ENCODE peak calls at places on chromosomes 11 and 22, in six cellular contexts. One of them, this sample, is unnamed.

GRCh38 chr11:14954581-14954980 is 17.6 kb downstream of the CALCA start:
- DNase-seq in spleen: no peak
- DNase-seq in esophagus squamous epithelium: no peak
- DNase-seq in suprapubic skin: no peak
- DNase-seq in adrenal gland: no peak
- DNase-seq in A549: no peak
- DNase-seq in this sample: no peak

GRCh38 chr22:32804036-32804435 is 2.5 kb downstream of the TIMP3 start:
- DNase-seq in spleen: no peak
- DNase-seq in esophagus squamous epithelium: no peak
- DNase-seq in suprapubic skin: no peak
- DNase-seq in adrenal gland: no peak
- DNase-seq in A549: no peak
- DNase-seq in this sample: no peak

GRCh38 chr22:42869888-42870480 is 12.9 kb upstream of the ARFGAP3 start:
- DNase-seq in spleen: no peak
- DNase-seq in esophagus squamous epithelium: no peak
- DNase-seq in suprapubic skin: no peak
- DNase-seq in adrenal gland: no peak
- DNase-seq in A549: no peak
- DNase-seq in this sample: no peak

GRCh38 chr11:62392506-62392905 is 26.3 kb upstream of the SCGB1A1 start:
- DNase-seq in spleen: no peak
- DNase-seq in esophagus squamous epithelium: no peak
- DNase-seq in suprapubic skin: no peak
- DNase-seq in adrenal gland: no peak
- DNase-seq in A549: no peak
- DNase-seq in this sample: no peak

GRCh38 chr11:82829101-82829500 is 71.1 kb downstream of the PRCP start:
- DNase-seq in spleen: no peak
- DNase-seq in esophagus squamous epithelium: no peak
- DNase-seq in suprapubic skin: no peak
- DNase-seq in adrenal gland: no peak
- DNase-seq in A549: no peak
- DNase-seq in this sample: no peak

GRCh38 chr22:22957090-22957489 is 69.5 kb downstream of the IGLL5 start:
- DNase-seq in spleen: no peak
- DNase-seq in esophagus squamous epithelium: no peak
- DNase-seq in suprapubic skin: no peak
- DNase-seq in adrenal gland: no peak
- DNase-seq in A549: no peak
- DNase-seq in this sample: no peak

GRCh38 chr11:28730336-28730735 is 622.1 kb downstream of the METTL15 start:
- DNase-seq in spleen: no peak
- DNase-seq in esophagus squamous epithelium: no peak
- DNase-seq in suprapubic skin: no peak
- DNase-seq in adrenal gland: no peak
- DNase-seq in A549: no peak
- DNase-seq in this sample: no peak

GRCh38 chr11:113529606-113530005 is 54.4 kb upstream of the DRD2 start:
- DNase-seq in spleen: no peak
- DNase-seq in esophagus squamous epithelium: no peak
- DNase-seq in suprapubic skin: no peak
- DNase-seq in adrenal gland: no peak
- DNase-seq in A549: no peak
- DNase-seq in this sample: no peak

GRCh38 chr11:78453140-78453935 is 35.7 kb upstream of the GAB2 start:
- DNase-seq in spleen: no peak
- DNase-seq in esophagus squamous epithelium: no peak
- DNase-seq in suprapubic skin: no peak
- DNase-seq in adrenal gland: no peak
- DNase-seq in A549: no peak
- DNase-seq in this sample: no peak

GRCh38 chr22:45771711-45772110 is 100.1 kb downstream of the ATXN10 start:
- DNase-seq in spleen: no peak
- DNase-seq in esophagus squamous epithelium: no peak
- DNase-seq in suprapubic skin: no peak
- DNase-seq in adrenal gland: no peak
- DNase-seq in A549: no peak
- DNase-seq in this sample: no peak
- TF ChIP-seq POLR2A in spleen: no peak
- TF ChIP-seq POLR2A in esophagus squamous epithelium: no peak
- TF ChIP-seq POLR2A in suprapubic skin: no peak
- TF ChIP-seq POLR2A in adrenal gland: no peak
- TF ChIP-seq POLR2A in A549: no peak
- TF ChIP-seq POLR2A in this sample: no peak

DNA sequence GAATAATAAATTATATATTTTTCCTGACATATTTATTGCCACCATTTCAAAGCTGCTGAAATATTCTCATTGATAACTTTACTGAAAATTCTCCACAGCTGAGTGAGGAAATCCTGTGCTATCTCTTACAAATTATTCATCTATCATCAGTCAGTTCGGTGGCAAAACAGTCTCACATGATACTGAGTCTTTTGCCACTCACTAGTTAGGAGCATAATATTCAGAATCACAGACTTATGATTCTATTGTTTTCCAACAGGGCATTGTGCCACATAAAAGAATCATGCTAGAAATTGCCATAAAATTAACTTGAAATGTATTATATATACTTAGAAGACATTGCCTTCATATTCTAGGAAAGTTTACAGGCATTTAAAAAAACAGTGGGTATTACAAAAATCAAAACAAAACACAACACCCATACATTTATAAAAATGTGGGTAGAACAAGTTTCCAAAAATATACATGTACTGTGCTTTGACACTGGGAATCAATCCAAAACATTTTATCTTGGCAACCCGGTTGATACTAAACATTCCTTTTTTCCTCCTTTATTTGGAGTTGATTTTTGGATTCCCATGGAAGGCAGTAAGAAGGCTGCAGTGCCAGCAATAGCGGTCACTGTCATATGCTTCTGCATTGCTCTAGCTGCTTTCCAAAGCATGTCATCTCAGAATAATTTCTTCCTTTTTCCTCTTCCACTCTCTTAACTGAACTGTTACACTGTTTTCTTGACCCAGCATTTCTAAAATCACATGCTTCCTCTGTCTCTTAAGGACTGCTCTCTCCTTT is 42.5 kb downstream of the ATG16L2 start:
- DNase-seq in spleen: no peak
- DNase-seq in esophagus squamous epithelium: no peak
- DNase-seq in suprapubic skin: no peak
- DNase-seq in adrenal gland: no peak
- DNase-seq in A549: no peak
- DNase-seq in this sample: no peak
- H3K4me3 ChIP-seq in spleen: no peak
- H3K4me3 ChIP-seq in esophagus squamous epithelium: no peak
- H3K4me3 ChIP-seq in suprapubic skin: no peak
- H3K4me3 ChIP-seq in adrenal gland: no peak
- H3K4me3 ChIP-seq in A549: no peak
- H3K4me3 ChIP-seq in this sample: no peak

DNA sequence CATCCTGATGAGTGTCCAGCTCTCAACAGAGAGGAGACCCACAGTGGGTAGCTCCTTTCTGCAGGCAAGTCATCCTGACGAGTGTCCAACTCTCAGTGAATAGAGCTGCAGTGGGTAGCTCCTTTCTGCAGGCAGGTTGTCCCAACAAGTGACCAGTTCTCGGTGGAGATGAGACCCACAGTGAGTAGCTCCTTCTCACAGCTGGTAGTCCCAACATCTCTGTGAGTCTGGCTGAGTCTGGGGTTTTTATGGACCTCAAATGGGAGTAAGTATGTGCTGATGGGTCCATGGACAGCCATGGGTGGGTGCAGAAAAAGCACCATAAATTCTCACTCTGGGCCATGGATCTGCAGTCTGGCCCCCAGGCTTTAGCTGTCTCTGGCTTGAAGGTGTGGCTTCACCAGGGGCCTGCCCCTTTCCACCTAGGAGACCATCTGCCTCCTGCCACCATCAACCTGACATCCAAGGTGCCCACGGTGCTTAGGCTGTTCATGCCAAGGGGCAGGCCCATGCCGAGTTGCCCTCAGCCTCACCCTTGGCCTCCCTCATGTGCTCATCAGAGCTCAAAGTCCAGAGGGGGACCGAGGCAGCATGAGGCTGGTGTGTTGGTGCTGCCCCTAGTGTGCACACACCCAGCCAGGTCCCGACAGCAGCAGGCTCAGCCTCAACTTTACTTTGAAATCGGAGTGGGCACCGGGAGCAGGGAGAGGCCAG is 15.3 kb downstream of the NPAT start:
- DNase-seq in spleen: no peak
- DNase-seq in esophagus squamous epithelium: no peak
- DNase-seq in suprapubic skin: no peak
- DNase-seq in adrenal gland: no peak
- DNase-seq in A549: no peak
- DNase-seq in this sample: no peak
- TF ChIP-seq POLR2A in spleen: no peak
- TF ChIP-seq POLR2A in esophagus squamous epithelium: no peak
- TF ChIP-seq POLR2A in suprapubic skin: no peak
- TF ChIP-seq POLR2A in adrenal gland: no peak
- TF ChIP-seq POLR2A in A549: no peak
- TF ChIP-seq POLR2A in this sample: no peak

GRCh38 chr11:10305964-10306918 is 1.4 kb downstream of the ADM start:
- DNase-seq in spleen: peak
- DNase-seq in esophagus squamous epithelium: no peak
- DNase-seq in suprapubic skin: no peak
- DNase-seq in adrenal gland: no peak
- DNase-seq in A549: peak
- DNase-seq in this sample: peak
- H3K4me3 ChIP-seq in spleen: peak
- H3K4me3 ChIP-seq in esophagus squamous epithelium: peak
- H3K4me3 ChIP-seq in suprapubic skin: peak
- H3K4me3 ChIP-seq in adrenal gland: peak
- H3K4me3 ChIP-seq in A549: peak
- H3K4me3 ChIP-seq in this sample: peak

DNA sequence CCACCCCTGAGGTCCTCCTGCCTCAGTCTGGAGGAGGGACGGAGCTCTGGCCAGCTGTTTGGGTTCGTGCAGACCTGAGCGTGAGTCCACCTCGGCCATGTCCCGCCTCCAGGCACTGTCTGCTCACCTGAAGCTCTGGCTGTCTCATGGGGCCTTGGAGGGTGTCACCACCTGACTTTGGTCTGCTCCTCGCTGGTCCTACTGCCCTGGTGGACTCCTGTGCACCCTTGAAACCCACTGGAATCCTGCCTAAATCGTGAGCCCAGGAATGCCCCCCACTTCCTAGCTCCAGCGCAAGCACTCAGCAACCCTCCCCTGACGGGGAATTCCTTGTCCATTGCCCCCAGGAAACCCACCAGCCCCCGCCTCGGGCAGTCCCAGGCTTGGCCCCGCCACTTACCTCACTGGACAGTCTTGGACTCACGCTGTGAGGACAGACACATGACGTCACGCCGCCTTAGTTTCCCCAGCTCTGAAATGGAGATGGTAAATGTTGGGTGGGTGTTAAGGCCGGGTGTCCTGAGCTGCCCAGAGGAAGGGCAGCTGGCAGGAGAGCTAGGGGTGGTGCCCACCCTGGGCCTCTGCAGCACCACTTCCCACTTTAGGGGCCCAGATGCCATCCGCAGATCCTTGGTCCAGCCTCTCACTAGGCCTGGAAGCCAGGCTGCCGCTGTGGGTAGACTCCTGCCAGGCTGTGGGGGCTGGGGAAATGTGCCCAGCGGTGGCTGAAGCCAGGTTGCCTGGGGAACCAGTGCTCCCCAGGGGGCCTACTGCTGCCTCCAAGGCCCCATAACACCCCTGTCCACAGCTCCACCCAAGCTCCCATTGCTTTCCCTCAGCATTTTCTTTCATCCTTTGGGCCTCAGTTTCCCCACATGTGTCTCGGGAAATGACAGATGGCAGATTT is 18.2 kb upstream of the TBX1 start:
- DNase-seq in spleen: no peak
- DNase-seq in esophagus squamous epithelium: no peak
- DNase-seq in suprapubic skin: no peak
- DNase-seq in adrenal gland: no peak
- DNase-seq in A549: no peak
- DNase-seq in this sample: no peak
- TF ChIP-seq POLR2A in spleen: no peak
- TF ChIP-seq POLR2A in esophagus squamous epithelium: no peak
- TF ChIP-seq POLR2A in suprapubic skin: no peak
- TF ChIP-seq POLR2A in adrenal gland: no peak
- TF ChIP-seq POLR2A in A549: no peak
- TF ChIP-seq POLR2A in this sample: no peak

GRCh38 chr11:109155291-109155690 is 266.7 kb upstream of the C11orf87 start:
- DNase-seq in spleen: no peak
- DNase-seq in esophagus squamous epithelium: no peak
- DNase-seq in suprapubic skin: no peak
- DNase-seq in adrenal gland: no peak
- DNase-seq in A549: no peak
- DNase-seq in this sample: no peak
- H3K4me3 ChIP-seq in spleen: no peak
- H3K4me3 ChIP-seq in esophagus squamous epithelium: no peak
- H3K4me3 ChIP-seq in suprapubic skin: no peak
- H3K4me3 ChIP-seq in adrenal gland: no peak
- H3K4me3 ChIP-seq in A549: no peak
- H3K4me3 ChIP-seq in this sample: no peak

GRCh38 chr11:86301742-86302091 is 323 bp upstream of the HIKESHI start:
- DNase-seq in spleen: no peak
- DNase-seq in esophagus squamous epithelium: no peak
- DNase-seq in suprapubic skin: no peak
- DNase-seq in adrenal gland: no peak
- DNase-seq in A549: no peak
- DNase-seq in this sample: no peak

GRCh38 chr11:86303257-86303656 is 1.2 kb downstream of the HIKESHI start:
- DNase-seq in spleen: no peak
- DNase-seq in esophagus squamous epithelium: no peak
- DNase-seq in suprapubic skin: no peak
- DNase-seq in adrenal gland: no peak
- DNase-seq in A549: no peak
- DNase-seq in this sample: no peak

DNA sequence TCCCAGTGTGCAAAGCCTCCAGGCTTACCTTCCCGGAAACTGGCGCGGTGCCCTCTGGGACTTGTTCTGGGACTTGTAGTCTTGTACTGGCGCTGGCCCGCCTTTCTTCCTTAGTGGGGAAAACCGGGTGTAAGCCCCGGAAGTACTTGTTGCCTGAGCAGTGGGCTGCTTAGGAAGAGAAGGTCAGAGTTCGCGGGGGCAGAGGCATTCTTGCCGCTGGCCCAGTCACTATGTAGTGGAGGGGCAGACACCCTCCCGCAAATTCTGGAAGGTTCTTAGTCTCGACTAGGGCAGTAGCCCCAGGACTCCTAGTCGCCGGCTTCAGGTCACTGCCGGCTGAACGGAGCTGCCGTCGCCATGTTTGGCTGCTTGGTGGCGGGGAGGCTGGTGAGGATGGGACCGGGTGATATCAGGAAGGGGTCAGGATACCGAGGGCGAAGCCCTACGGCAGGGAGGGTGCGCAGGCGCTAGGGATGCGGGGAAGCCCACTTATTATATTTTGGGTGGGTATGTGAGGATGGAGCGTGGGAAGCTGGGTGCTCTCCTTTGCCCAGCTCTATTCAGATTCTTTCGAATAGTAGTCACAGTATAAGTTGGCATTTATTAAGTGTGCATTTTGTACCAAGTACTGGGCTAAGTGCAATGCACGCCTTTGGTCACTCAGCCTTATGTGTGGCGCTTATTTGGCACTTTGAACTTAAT is at the start of gene HIKESHI:
- DNase-seq in spleen: peak
- DNase-seq in esophagus squamous epithelium: peak
- DNase-seq in suprapubic skin: peak
- DNase-seq in adrenal gland: peak
- DNase-seq in A549: peak
- DNase-seq in this sample: peak
- TF ChIP-seq POLR2A in spleen: peak
- TF ChIP-seq POLR2A in esophagus squamous epithelium: peak
- TF ChIP-seq POLR2A in suprapubic skin: peak
- TF ChIP-seq POLR2A in adrenal gland: peak
- TF ChIP-seq POLR2A in A549: peak
- TF ChIP-seq POLR2A in this sample: no peak